ENCODE peak calls at places on chromosomes 12 and 14, in eight cellular contexts. G is fibroblast of mammary gland; L is activated CD4-positive, CD25-positive, alpha-beta regulatory T cell; Y is ureter; H is HCT116; A is endothelial cell of umbilical vein; R is NCI-H2171; Q is central memory CD4-positive, alpha-beta T cell. B is an unnamed sample.

GRCh38 chr14:57293851-57294837 is 25.4 kb downstream of the AP5M1 start:
- DNase-seq in Y (no peak), G (peak), A (peak), H (no peak), Q (no peak), L (no peak), R (peak), B (peak)

GRCh38 chr14:37116933-37117844 is 55.2 kb downstream of the SLC25A21 start:
- DNase-seq in L (no peak), Y (no peak), H (peak), R (peak), G (peak), A (peak), Q (no peak), B (no peak)

GRCh38 chr14:100286484-100287191 is 19.6 kb downstream of the SLC25A29 start:
- DNase-seq in A (no peak), G (no peak), R (no peak), L (no peak), Y (no peak), Q (no peak), H (no peak), B (no peak)

GRCh38 chr14:72808564-72808963 is 85.3 kb downstream of the DPF3 start:
- DNase-seq in Y (no peak), L (no peak), G (no peak), A (no peak), H (no peak), Q (no peak), R (no peak), B (no peak)

GRCh38 chr14:45066667-45067066 is 17.2 kb upstream of the PRPF39 start:
- DNase-seq in A (no peak), Q (no peak), H (no peak), R (no peak), Y (no peak), L (no peak), G (no peak), B (no peak)

GRCh38 chr12:94427520-94428381 is 31.9 kb downstream of the CEP83 start:
- DNase-seq in Q (no peak), G (peak), L (no peak), A (peak), Y (no peak), R (peak), H (no peak), B (no peak)

GRCh38 chr14:78486621-78487020 is 316.4 kb downstream of the NRXN3 start:
- DNase-seq in Q (no peak), Y (no peak), R (no peak), A (no peak), L (no peak), G (no peak), H (no peak), B (no peak)

GRCh38 chr14:68884031-68885030 is 91.5 kb upstream of the ZFP36L1 start:
- DNase-seq in Y (no peak), G (peak), Q (no peak), A (peak), R (peak), L (no peak), H (peak), B (no peak)

GRCh38 chr12:25151476-25151875 is 43.5 kb downstream of the DNAI7 start:
- DNase-seq in Q (no peak), G (peak), L (no peak), H (no peak), R (no peak), A (peak), Y (peak), B (no peak)

GRCh38 chr12:6752181-6752930 is 585 bp downstream of the MLF2 start:
- DNase-seq in G (peak), L (no peak), H (no peak), R (peak), A (peak), Y (no peak), Q (no peak), B (no peak)

GRCh38 chr12:112979281-112979680 is 962 bp downstream of the OAS2 start:
- DNase-seq in Y (peak), H (no peak), Q (peak), G (no peak), A (no peak), L (peak), R (no peak), B (no peak)

GRCh38 chr12:42961395-42961794 is 371.8 kb upstream of the PRICKLE1 start:
- DNase-seq in R (no peak), Y (no peak), G (peak), Q (no peak), H (peak), L (no peak), A (peak), B (no peak)

GRCh38 chr14:73242274-73242960 is 5.1 kb downstream of the PAPLN start:
- DNase-seq in H (no peak), L (no peak), Q (no peak), R (no peak), G (peak), A (no peak), Y (no peak), B (no peak)

GRCh38 chr14:77260631-77261030 is 10.4 kb downstream of the NGB start:
- DNase-seq in H (no peak), L (no peak), Y (no peak), G (no peak), Q (no peak), R (no peak), A (no peak), B (no peak)

GRCh38 chr12:43308776-43309175 is 243.2 kb downstream of the ADAMTS20 start:
- DNase-seq in Q (no peak), L (no peak), Y (no peak), A (no peak), G (peak), H (no peak), R (no peak), B (no peak)

GRCh38 chr12:106801830-106802561 is 27.5 kb downstream of the RIC8B start:
- DNase-seq in L (no peak), Q (no peak), R (no peak), G (no peak), H (no peak), Y (no peak), A (no peak), B (no peak)

GRCh38 chr12:2124466-2125023 is 71.8 kb downstream of the CACNA1C start:
- DNase-seq in R (no peak), H (no peak), L (no peak), A (no peak), G (no peak), Q (no peak), Y (no peak), B (no peak)

GRCh38 chr14:58533417-58533816 is 104.3 kb upstream of the DACT1 start:
- DNase-seq in G (peak), L (no peak), A (peak), H (no peak), Q (no peak), Y (no peak), R (no peak), B (no peak)

GRCh38 chr14:69650948-69651369 is 39.6 kb downstream of the SUSD6 start:
- DNase-seq in Q (no peak), A (peak), Y (no peak), R (no peak), G (no peak), H (no peak), L (no peak), B (no peak)

GRCh38 chr12:26715232-26715631 is 117.8 kb downstream of the ITPR2 start:
- DNase-seq in Q (no peak), Y (no peak), R (no peak), H (no peak), L (no peak), A (no peak), G (no peak), B (no peak)

GRCh38 chr12:16726879-16727278 is 120.9 kb upstream of the LMO3 start:
- DNase-seq in Y (no peak), H (no peak), R (no peak), Q (no peak), A (no peak), L (no peak), G (peak), B (no peak)

GRCh38 chr12:38399711-38400205 is 83.2 kb downstream of the ALG10B start:
- DNase-seq in Q (no peak), A (no peak), R (no peak), H (no peak), L (no peak), G (no peak), Y (no peak), B (no peak)

GRCh38 chr12:76143343-76144252 is 59.1 kb upstream of the NAP1L1 start:
- DNase-seq in Y (no peak), R (no peak), G (no peak), H (no peak), Q (peak), A (no peak), L (no peak), B (no peak)